ENCODE peak calls at places on chromosomes 3 and 15, in four cellular contexts. J is cardiac septum, O is ovary, R is NCI-H345. N is an unnamed sample.

GRCh38 chr15:58229297-58229768 is 91.2 kb downstream of the AQP9 start:
- DNase-seq in J (no peak), O (no peak), R (no peak), N (no peak)

GRCh38 chr3:109098245-109098644 is 19.7 kb downstream of the MORC1 start:
- DNase-seq in J (no peak), O (no peak), R (peak; percentile 4), N (no peak)

GRCh38 chr15:75195122-75195765 is 6.4 kb upstream of the C15orf39 start:
- DNase-seq in J (no peak), O (peak; percentile 72), R (peak; percentile 77), N (no peak)

GRCh38 chr3:43691120-43692002 is 623 bp downstream of the ABHD5 start:
- DNase-seq in J (peak; percentile 87), O (peak; percentile 61), R (peak; percentile 65), N (no peak)

GRCh38 chr3:58414538-58415197 is 19.0 kb downstream of the PDHB start:
- DNase-seq in J (no peak), O (peak; percentile 48), R (peak; percentile 10), N (peak; percentile 61)

GRCh38 chr15:58628206-58629057 is 121.1 kb downstream of the ADAM10 start:
- DNase-seq in J (no peak), O (no peak), R (no peak), N (no peak)

GRCh38 chr15:77409259-77410156 is 10.4 kb downstream of the PEAK1 start:
- DNase-seq in J (no peak), O (no peak), R (no peak), N (no peak)

GRCh38 chr15:28098766-28099554 is at the start of gene OCA2:
- DNase-seq in J (peak; percentile 73), O (peak; percentile 46), R (peak; percentile 84), N (peak; percentile 99)

GRCh38 chr3:42601898-42602581 is 1.6 kb downstream of the NKTR start:
- DNase-seq in J (no peak), O (no peak), R (no peak), N (no peak)

GRCh38 chr3:32577621-32578556 is 7.2 kb upstream of the DYNC1LI1 start:
- DNase-seq in J (no peak), O (no peak), R (no peak), N (no peak)

GRCh38 chr3:46089237-46090011 is 62.1 kb upstream of the XCR1 start:
- DNase-seq in J (peak; percentile 90), O (no peak), R (no peak), N (no peak)

GRCh38 chr15:73682597-73683090 is 1.5 kb upstream of the CD276 start:
- DNase-seq in J (no peak), O (no peak), R (no peak), N (no peak)

GRCh38 chr3:100891033-100891432 is 102.2 kb downstream of the ABI3BP start:
- DNase-seq in J (no peak), O (no peak), R (no peak), N (no peak)

GRCh38 chr15:71800835-71801745 is 9.3 kb upstream of the NR2E3 start:
- DNase-seq in J (no peak), O (no peak), R (peak; percentile 28), N (peak; percentile 77)

GRCh38 chr15:43517354-43518072 is at the start of gene MAP1A:
- DNase-seq in J (no peak), O (peak; percentile 62), R (peak; percentile 15), N (no peak)

GRCh38 chr3:141239551-141240281 is 8.1 kb downstream of the PXYLP1 start:
- DNase-seq in J (no peak), O (no peak), R (no peak), N (no peak)

GRCh38 chr3:197889204-197889930 is 60.6 kb upstream of the RPL35A start:
- DNase-seq in J (no peak), O (no peak), R (no peak), N (no peak)

GRCh38 chr3:38601971-38602550 is 47.4 kb downstream of the SCN5A start:
- DNase-seq in J (peak; percentile 44), O (no peak), R (no peak), N (no peak)

GRCh38 chr3:101518421-101518871 is 5.4 kb upstream of the SENP7 start:
- DNase-seq in J (no peak), O (no peak), R (no peak), N (no peak)

GRCh38 chr3:160374472-160374871 is 24.6 kb downstream of the IFT80 start:
- DNase-seq in J (no peak), O (no peak), R (no peak), N (no peak)

N was measured in H1.